ENCODE peak calls at places on chromosome 4, in six cellular contexts. Z is HFF-Myc, M is mesendoderm, F is IMR-90, P is cardiac muscle cell, C is astrocyte of the spinal cord. S is an unnamed sample.

GRCh38 chr4:15232725-15233597 is 194.9 kb upstream of the C1QTNF7 start:
- DNase-seq in P (peak), Z (no peak), M (peak), F (peak), C (peak), S (peak)

GRCh38 chr4:121220698-121221097 is 56.6 kb upstream of the TNIP3 start:
- DNase-seq in C (no peak), M (peak), P (no peak), F (no peak), Z (no peak), S (no peak)

GRCh38 chr4:157045507-157046127 is 30.3 kb upstream of the GLRB start:
- DNase-seq in P (peak), Z (peak), M (peak), C (peak), F (peak), S (peak)

GRCh38 chr4:104446431-104446925 is 48.2 kb downstream of the CXXC4 start:
- DNase-seq in M (no peak), Z (no peak), F (no peak), P (no peak), C (no peak), S (no peak)

GRCh38 chr4:24722026-24722568 is 73.3 kb upstream of the SOD3 start:
- DNase-seq in C (no peak), P (no peak), Z (no peak), F (no peak), M (peak), S (no peak)

GRCh38 chr4:26343041-26343403 is 22.2 kb downstream of the RBPJ start:
- DNase-seq in F (peak), C (peak), M (no peak), P (peak), Z (no peak), S (peak)

GRCh38 chr4:128600996-128601857 is 208.3 kb upstream of the JADE1 start:
- DNase-seq in M (peak), C (peak), P (peak), Z (peak), F (peak), S (peak)

GRCh38 chr4:11698846-11699590 is 270.3 kb upstream of the HS3ST1 start:
- DNase-seq in F (peak), Z (no peak), C (peak), P (peak), M (peak), S (peak)

GRCh38 chr4:79164961-79165610 is 160.8 kb downstream of the NAA11 start:
- DNase-seq in P (no peak), Z (no peak), M (peak), C (no peak), F (no peak), S (no peak)

GRCh38 chr4:82063017-82063416 is 310.8 kb downstream of the HNRNPD start:
- DNase-seq in Z (no peak), C (no peak), M (no peak), P (no peak), F (no peak), S (no peak)

GRCh38 chr4:154435895-154436294 is 55.7 kb downstream of the DCHS2 start:
- DNase-seq in Z (no peak), C (no peak), M (no peak), F (no peak), P (no peak), S (no peak)

GRCh38 chr4:71360844-71361243 is 22.0 kb downstream of the SLC4A4 start:
- DNase-seq in F (no peak), C (no peak), P (no peak), Z (no peak), M (no peak), S (no peak)

GRCh38 chr4:48832571-48832970 is 1.7 kb downstream of the OCIAD1 start:
- DNase-seq in F (no peak), Z (no peak), M (peak), C (no peak), P (no peak), S (no peak)

GRCh38 chr4:174318829-174319764 is 35.4 kb downstream of the CEP44 start:
- DNase-seq in C (peak), M (peak), F (peak), P (peak), Z (no peak), S (peak)

GRCh38 chr4:13248621-13249298 is 235.4 kb downstream of the RAB28 start:
- DNase-seq in M (peak), Z (no peak), C (peak), F (peak), P (peak), S (peak)

GRCh38 chr4:182593413-182593812 is 323.8 kb downstream of the DCTD start:
- DNase-seq in P (no peak), M (peak), Z (no peak), F (no peak), C (no peak), S (no peak)

GRCh38 chr4:154490589-154491340 is 834 bp downstream of the DCHS2 start:
- DNase-seq in F (no peak), Z (no peak), M (peak), P (no peak), C (no peak), S (no peak)

GRCh38 chr4:36183232-36183631 is 61.1 kb downstream of the ARAP2 start:
- DNase-seq in P (no peak), Z (no peak), C (no peak), F (no peak), M (no peak), S (no peak)

GRCh38 chr4:36189511-36190226 is 54.6 kb downstream of the ARAP2 start:
- DNase-seq in C (peak), P (no peak), Z (no peak), F (no peak), M (no peak), S (peak)

GRCh38 chr4:36183665-36184393 is 60.5 kb downstream of the ARAP2 start:
- DNase-seq in P (no peak), Z (no peak), M (no peak), F (no peak), C (no peak), S (no peak)

GRCh38 chr4:36192922-36193321 is 51.4 kb downstream of the ARAP2 start:
- DNase-seq in C (no peak), M (no peak), P (no peak), Z (no peak), F (no peak), S (no peak)

DNA sequence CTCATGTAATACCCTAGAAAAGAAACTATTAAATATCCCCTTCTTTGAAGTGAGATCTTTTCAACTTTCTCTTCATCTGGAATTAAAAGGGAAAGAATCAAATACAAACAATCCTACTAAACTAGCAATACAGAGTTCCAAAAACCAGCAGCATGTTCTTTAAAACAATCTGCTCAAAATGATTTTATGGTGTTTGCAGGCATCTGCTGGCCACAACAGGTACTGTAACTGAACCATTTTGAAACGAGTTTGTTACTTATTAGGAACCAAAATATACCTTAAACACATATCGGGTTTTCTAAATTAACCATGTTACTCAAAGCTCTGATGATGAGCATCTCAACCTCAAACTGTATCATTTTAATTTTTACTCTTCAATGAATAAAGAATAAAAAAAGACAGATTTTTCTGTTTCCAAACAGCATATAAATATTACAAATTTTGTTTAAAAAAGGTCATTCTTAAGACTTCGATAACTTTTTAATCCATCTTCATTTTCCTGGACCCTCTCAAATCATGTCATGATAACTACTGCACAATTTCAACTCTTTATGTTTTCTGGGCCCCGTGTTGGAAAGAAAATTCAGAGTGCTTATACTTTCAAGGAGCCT is 56.5 kb downstream of the ARAP2 start:
- DNase-seq in C (peak), P (peak), F (peak), M (peak), Z (no peak), S (peak)
- H3K4me3 ChIP-seq in C (no peak), P (no peak), F (no peak), M (no peak), Z (no peak), S (no peak)

GRCh38 chr4:147482281-147482680 is 1.4 kb downstream of the EDNRA start:
- DNase-seq in C (peak), F (no peak), Z (no peak), M (no peak), P (no peak), S (peak)
- H3K4me3 ChIP-seq in C (peak), F (peak), Z (peak), M (no peak), P (peak), S (peak)

GRCh38 chr4:110631582-110632505 is 9.0 kb upstream of the PITX2 start:
- DNase-seq in P (peak), M (peak), Z (peak), C (peak), F (peak), S (peak)

GRCh38 chr4:110633358-110634319 is 10.8 kb upstream of the PITX2 start:
- DNase-seq in Z (no peak), C (no peak), P (no peak), M (peak), F (no peak), S (no peak)

GRCh38 chr4:110630621-110631402 is 7.9 kb upstream of the PITX2 start:
- DNase-seq in C (no peak), Z (no peak), F (no peak), M (peak), P (no peak), S (no peak)

GRCh38 chr4:110634320-110635154 is 11.7 kb upstream of the PITX2 start:
- DNase-seq in F (no peak), C (no peak), M (peak), Z (no peak), P (no peak), S (no peak)

DNA sequence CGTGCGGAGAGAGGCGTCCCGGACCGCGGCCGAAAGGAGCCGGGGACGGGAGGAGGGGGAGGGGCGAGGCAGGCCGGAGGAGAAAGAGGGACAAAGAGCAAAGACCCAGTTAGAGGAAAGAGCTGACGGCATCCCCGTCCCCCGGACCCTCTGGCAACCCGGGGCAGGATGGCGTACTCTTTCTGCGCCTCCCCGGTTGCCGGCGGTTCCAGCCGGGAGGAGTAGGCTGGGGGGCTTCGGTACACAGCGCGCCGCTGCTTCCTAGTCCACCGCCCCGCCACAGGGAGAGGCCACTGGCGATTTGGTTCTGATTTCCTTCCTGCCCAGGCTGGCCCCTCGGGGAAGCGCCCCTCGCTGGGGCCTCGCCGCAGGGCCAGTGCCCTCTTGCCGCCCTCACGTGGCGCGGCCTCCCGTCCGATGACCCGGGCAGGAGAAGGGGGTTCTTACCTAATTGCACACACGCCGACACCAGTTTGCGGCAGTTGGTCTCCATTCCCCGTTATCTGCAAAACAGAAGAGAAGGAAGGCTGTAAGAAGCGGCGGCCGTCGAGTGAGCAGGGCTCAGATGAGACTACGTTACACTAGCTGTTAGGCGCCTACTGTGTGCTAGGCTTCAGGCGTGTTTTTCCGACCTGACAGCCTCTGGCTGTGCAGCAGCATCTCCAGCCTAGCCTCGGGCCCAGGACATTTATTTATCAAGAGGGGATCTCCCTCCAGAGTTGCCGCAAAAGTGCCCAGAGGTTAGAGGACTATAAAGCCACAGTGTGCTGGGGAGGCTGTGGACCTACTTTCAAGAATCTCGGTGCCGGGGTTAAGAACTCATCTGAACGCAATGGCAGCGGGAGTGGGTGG is 9.9 kb upstream of the PITX2 start:
- DNase-seq in M (peak), Z (no peak), C (no peak), P (no peak), F (no peak), S (no peak)
- H3K4me3 ChIP-seq in M (peak), Z (peak), C (no peak), P (peak), F (no peak), S (no peak)

GRCh38 chr4:122798101-122798500 is 28.5 kb upstream of the FGF2 start:
- DNase-seq in Z (peak), P (peak), F (peak), C (peak), M (peak), S (peak)

GRCh38 chr4:122797405-122798094 is 29.1 kb upstream of the FGF2 start:
- DNase-seq in Z (no peak), M (no peak), F (no peak), C (no peak), P (no peak), S (no peak)

GRCh38 chr4:122798917-122799316 is 27.7 kb upstream of the FGF2 start:
- DNase-seq in P (no peak), M (no peak), F (no peak), C (no peak), Z (no peak), S (no peak)

GRCh38 chr4:122793811-122794210 is 32.8 kb upstream of the FGF2 start:
- DNase-seq in F (no peak), Z (no peak), M (no peak), P (no peak), C (no peak), S (no peak)

DNA sequence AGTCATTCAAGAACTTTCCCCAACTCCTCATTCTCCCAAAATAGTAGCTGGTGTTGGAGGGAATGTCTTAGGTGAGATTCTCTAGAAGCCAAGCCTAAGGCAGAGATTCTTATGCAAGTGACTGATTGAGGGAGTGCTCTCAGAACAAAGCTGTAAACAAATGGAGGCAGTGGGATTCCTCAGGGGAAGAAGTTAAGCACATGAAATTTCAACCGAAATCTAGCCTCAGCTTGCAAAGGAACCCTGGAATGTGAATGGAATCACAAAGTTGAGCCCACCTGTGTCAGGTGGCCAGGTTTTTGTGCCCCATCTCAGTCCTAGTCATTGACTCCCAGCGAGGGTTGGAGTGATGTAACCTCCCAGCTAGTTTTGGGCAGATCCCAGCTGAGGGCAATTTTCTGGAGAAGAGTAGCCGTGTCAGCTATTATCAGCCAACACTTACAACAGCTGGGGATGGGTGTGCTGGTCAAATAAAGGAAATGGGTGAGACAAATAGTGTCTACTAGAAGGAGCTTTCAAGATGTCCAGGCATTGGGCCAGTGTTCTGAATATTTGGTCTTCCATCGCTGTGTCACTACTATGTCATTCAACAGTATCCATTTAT is 29.7 kb upstream of the FGF2 start:
- DNase-seq in M (peak), Z (no peak), C (no peak), F (peak), P (no peak), S (no peak)
- H3K4me3 ChIP-seq in M (no peak), Z (no peak), C (no peak), F (no peak), P (no peak), S (no peak)

DNA sequence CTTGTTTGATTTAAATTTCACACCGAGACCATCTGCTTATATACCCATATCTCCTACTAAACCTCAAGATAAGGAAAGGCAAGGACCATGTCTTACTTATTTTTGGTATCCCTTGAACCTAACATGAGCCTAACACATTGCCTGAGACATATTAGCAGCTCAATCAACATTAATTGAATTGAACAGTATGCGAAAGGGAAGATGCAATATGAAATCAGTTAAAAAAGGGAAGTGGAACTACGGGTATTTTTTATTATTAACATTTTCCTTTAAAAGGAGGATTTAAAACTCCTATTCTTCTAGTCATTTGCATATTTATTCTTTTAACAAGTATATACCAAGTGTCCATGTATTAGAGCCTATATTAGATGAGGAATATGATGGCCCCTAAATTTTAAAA is 197.0 kb downstream of the CAMK2D start:
- DNase-seq in C (no peak), P (no peak), F (no peak), M (peak), Z (no peak), S (no peak)
- H3K4me3 ChIP-seq in C (no peak), P (no peak), F (no peak), M (no peak), Z (no peak), S (no peak)

GRCh38 chr4:185672618-185673017 is 137.3 kb upstream of the PDLIM3 start:
- DNase-seq in M (no peak), F (no peak), P (no peak), C (no peak), Z (no peak), S (peak)

GRCh38 chr4:185671041-185671440 is 135.7 kb upstream of the PDLIM3 start:
- DNase-seq in Z (no peak), C (no peak), M (no peak), P (no peak), F (no peak), S (no peak)

GRCh38 chr4:185671496-185671895 is 136.2 kb upstream of the PDLIM3 start:
- DNase-seq in C (no peak), M (no peak), F (no peak), Z (no peak), P (no peak), S (no peak)

GRCh38 chr4:185672151-185672550 is 136.8 kb upstream of the PDLIM3 start:
- DNase-seq in P (no peak), M (no peak), Z (no peak), C (no peak), F (no peak), S (no peak)

DNA sequence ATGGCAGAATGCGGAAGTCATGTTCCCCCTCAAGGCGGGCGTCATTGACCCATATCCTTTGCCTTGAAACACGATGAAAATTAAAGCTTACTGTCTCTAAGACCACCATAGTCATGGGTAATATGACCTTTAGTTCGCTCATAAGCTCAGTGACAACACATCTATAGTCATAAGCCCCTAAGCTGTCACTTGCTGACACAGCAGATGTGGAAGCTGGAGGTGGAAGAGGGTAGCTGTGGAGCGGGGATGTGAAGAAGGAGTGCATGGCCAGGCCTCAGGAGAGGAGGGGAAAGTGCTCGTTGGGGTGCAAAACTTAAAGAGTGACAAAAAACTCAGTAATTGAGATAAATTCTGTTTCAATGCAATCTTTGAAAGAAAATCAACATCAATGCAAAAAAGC is 134.0 kb upstream of the PDLIM3 start:
- DNase-seq in M (no peak), F (no peak), C (no peak), Z (no peak), P (no peak), S (no peak)
- H3K4me3 ChIP-seq in M (no peak), F (no peak), C (no peak), Z (no peak), P (no peak), S (no peak)

DNA sequence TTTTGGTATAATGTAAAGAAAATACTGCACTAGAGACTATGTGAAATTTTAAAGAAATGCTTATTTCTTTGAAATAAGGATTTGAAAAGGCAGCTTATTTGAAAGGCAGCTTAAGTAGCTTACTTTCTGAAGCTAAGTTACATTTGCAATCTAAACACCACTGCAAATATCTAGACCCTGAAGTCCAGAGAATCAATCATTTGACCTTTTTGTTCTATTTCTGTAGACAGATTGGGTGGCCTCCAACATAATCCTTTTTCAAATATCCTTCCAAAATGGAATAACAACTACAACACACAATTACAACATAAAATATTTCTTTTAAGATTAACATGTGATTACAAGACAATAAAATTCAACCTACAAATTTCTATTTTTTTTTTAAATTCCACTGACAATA is 115.7 kb downstream of the APBB2 start:
- DNase-seq in M (no peak), P (no peak), F (no peak), C (no peak), Z (no peak), S (no peak)
- H3K4me3 ChIP-seq in M (no peak), P (no peak), F (no peak), C (no peak), Z (no peak), S (no peak)